ENCODE peak calls at places on chromosomes 4 and X, in six cellular contexts. F is tibial nerve, Q is K562, P is right lobe of liver, R is mucosa of descending colon, O is GM12878. H is an unnamed sample. For H3K4me1, the result is how much of the 10 kb centered on the place peaks cover.

GRCh38 chrX:98338544-98338943 is 1454.8 kb downstream of the RPA4 start:
- DNase-seq in O (no peak), Q (no peak), R (no peak), F (no peak), P (no peak), H (no peak)

GRCh38 chr4:183638436-183638835 is 20.5 kb downstream of the RWDD4 start:
- DNase-seq in Q (no peak), F (no peak), O (no peak), P (no peak), R (no peak), H (no peak)

GRCh38 chrX:31832263-31832662 is 760.4 kb upstream of the FTHL17 start:
- DNase-seq in P (no peak), R (no peak), O (no peak), Q (peak), F (no peak), H (no peak)

GRCh38 chr4:1055721-1056590 is 44.5 kb downstream of the FGFRL1 start:
- DNase-seq in O (no peak), R (peak), F (no peak), P (no peak), Q (peak), H (peak)

GRCh38 chrX:46319750-46320149 is 225.5 kb downstream of the ZNF674 start:
- DNase-seq in R (no peak), F (no peak), Q (no peak), O (no peak), P (no peak), H (no peak)

GRCh38 chr4:22420291-22420690 is 95.6 kb downstream of the ADGRA3 start:
- DNase-seq in R (no peak), F (no peak), Q (no peak), O (no peak), P (no peak), H (no peak)

GRCh38 chr4:56630876-56631666 is 50.0 kb downstream of the HOPX start:
- DNase-seq in O (no peak), Q (no peak), F (no peak), P (no peak), R (no peak), H (no peak)

GRCh38 chr4:132071815-132072214 is 1077.3 kb upstream of the PCDH10 start:
- DNase-seq in F (no peak), O (no peak), P (no peak), R (no peak), Q (no peak), H (no peak)

GRCh38 chr4:185425600-185426352 is at the start of gene UFSP2:
- DNase-seq in P (peak), R (peak), F (peak), O (peak), Q (peak), H (peak)

GRCh38 chr4:151744614-151745013 is 16.2 kb downstream of the GATB start:
- DNase-seq in Q (peak), F (no peak), R (no peak), O (peak), P (no peak), H (no peak)

GRCh38 chr4:147866532-147867271 is 134.8 kb downstream of the ARHGAP10 start:
- DNase-seq in F (peak), P (peak), Q (peak), O (peak), R (peak), H (peak)

GRCh38 chr4:156953951-156954350 is 17.6 kb downstream of the PDGFC start:
- DNase-seq in Q (no peak), R (no peak), O (no peak), F (no peak), P (no peak), H (no peak)

GRCh38 chr4:112531146-112531545 is 15.2 kb upstream of the NEUROG2 start:
- DNase-seq in O (no peak), Q (no peak), F (no peak), P (no peak), R (no peak), H (no peak)

GRCh38 chrX:111168314-111168713 is 72.3 kb downstream of the PAK3 start:
- DNase-seq in Q (peak), P (no peak), O (no peak), R (no peak), F (no peak), H (no peak)

GRCh38 chr4:35793045-35793722 is 451.1 kb downstream of the ARAP2 start:
- DNase-seq in Q (no peak), O (no peak), F (no peak), P (no peak), R (no peak), H (no peak)

GRCh38 chrX:96685205-96686099 is 810 bp downstream of the DIAPH2 start:
- DNase-seq in O (no peak), R (peak), Q (no peak), F (peak), P (peak), H (peak)

GRCh38 chrX:21973321-21974010 is 33.0 kb downstream of the SMS start:
- DNase-seq in O (no peak), P (no peak), R (no peak), F (no peak), Q (no peak), H (no peak)

GRCh38 chr4:40119344-40119743 is 62.7 kb downstream of the N4BP2 start:
- DNase-seq in P (no peak), R (no peak), Q (no peak), O (no peak), F (no peak), H (no peak)

GRCh38 chr4:186189656-186190055 is 1.7 kb upstream of the CYP4V2 start:
- DNase-seq in R (no peak), F (no peak), P (no peak), Q (no peak), O (no peak), H (no peak)

GRCh38 chr4:140095694-140096482 is 58.1 kb downstream of the MAML3 start:
- DNase-seq in O (no peak), P (peak), Q (peak), F (no peak), R (peak), H (no peak)

GRCh38 chr4:30917946-30918345 is 197.8 kb downstream of the PCDH7 start:
- DNase-seq in Q (no peak), F (no peak), P (no peak), O (no peak), R (no peak), H (no peak)

GRCh38 chrX:110211340-110211739 is 106.5 kb downstream of the AMMECR1 start:
- DNase-seq in R (no peak), F (no peak), Q (no peak), P (no peak), O (no peak), H (no peak)

GRCh38 chr4:7756561-7757355 is 182.9 kb downstream of the AFAP1 start:
- DNase-seq in O (no peak), R (no peak), Q (no peak), P (no peak), F (no peak), H (peak)

GRCh38 chr4:72208421-72209075 is 176.7 kb downstream of the NPFFR2 start:
- DNase-seq in Q (no peak), P (no peak), F (no peak), O (no peak), R (no peak), H (no peak)

GRCh38 chr4:888029-888428 is 44.1 kb downstream of the GAK start:
- DNase-seq in Q (no peak), R (no peak), P (no peak), O (no peak), F (no peak), H (no peak)

GRCh38 chrX:13283968-13284914 is 35.6 kb downstream of the ATXN3L start:
- DNase-seq in O (no peak), F (no peak), Q (no peak), P (no peak), R (no peak), H (no peak)

GRCh38 chr4:102586002-102586643 is 85.0 kb downstream of the NFKB1 start:
- DNase-seq in P (no peak), R (no peak), F (no peak), Q (no peak), O (peak), H (no peak)

GRCh38 chr4:111494471-111494870 is 650.8 kb upstream of the FAM241A start:
- DNase-seq in R (no peak), O (no peak), Q (no peak), P (no peak), F (no peak), H (no peak)

GRCh38 chrX:21725498-21725897 is 32.4 kb downstream of the SMPX start:
- DNase-seq in R (no peak), F (no peak), P (no peak), O (no peak), Q (peak), H (no peak)

GRCh38 chrX:39438603-39439602 is 637.6 kb downstream of the MID1IP1 start:
- DNase-seq in P (no peak), F (no peak), Q (no peak), R (no peak), O (no peak), H (no peak)

GRCh38 chr4:148017801-148018200 is 285.9 kb downstream of the ARHGAP10 start:
- DNase-seq in P (no peak), O (no peak), Q (no peak), R (no peak), F (no peak), H (no peak)

GRCh38 chrX:19556202-19556601 is 40.9 kb upstream of the MAP3K15 start:
- DNase-seq in P (no peak), O (no peak), Q (no peak), F (no peak), R (no peak), H (no peak)

GRCh38 chrX:24553016-24553415 is 87.9 kb downstream of the PDK3 start:
- DNase-seq in R (no peak), O (no peak), Q (no peak), P (no peak), F (peak), H (no peak)

GRCh38 chr4:41430796-41431195 is 107.2 kb upstream of the LIMCH1 start:
- DNase-seq in Q (no peak), O (no peak), F (no peak), R (no peak), P (no peak), H (no peak)
- H3K4me3 ChIP-seq in Q (no peak), O (no peak), F (no peak), R (no peak), P (no peak), H (no peak)

DNA sequence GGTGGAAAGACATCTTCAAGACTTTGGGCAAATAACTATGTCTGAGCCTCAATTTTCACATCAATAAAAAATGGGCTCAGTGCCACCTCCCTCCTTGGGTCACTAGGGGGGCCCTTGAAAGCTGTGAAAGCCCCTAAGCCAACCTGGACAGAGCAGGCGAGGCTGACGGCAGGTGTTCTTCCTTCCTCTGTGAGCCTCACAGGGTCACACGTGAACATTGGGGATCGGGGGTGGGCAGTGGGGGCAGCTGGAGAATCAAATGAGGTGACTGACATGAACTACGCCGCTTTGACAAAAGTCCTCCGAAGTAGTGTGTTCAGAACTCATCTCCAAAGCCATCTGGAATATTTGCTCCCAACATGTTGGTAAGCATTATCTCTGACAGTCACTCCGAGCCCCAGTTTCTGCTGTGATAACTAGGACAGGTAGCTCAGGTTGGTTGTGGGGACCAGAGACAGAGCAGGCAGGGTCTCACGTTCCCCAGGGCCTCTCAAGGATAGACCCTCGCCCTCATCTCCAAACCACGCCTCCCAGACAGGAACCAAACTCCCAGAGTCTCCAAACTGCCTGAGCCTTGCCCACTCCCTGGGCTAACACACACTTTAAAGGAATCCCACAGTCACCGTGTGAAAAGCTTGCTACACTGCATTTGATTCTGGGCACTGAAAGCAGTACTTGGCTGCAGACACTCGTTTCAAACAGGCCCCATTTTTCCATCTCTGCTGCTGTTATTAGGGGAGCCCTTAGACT is 825 bp upstream of the WFS1 start:
- DNase-seq in O (no peak), R (no peak), Q (no peak), P (no peak), F (no peak), H (peak)
- H3K4me1 ChIP-seq in O (under half), R (under half), Q (under half), P (under half), F (under half), H (under half)

GRCh38 chrX:51776851-51777250 is 33.6 kb downstream of the GSPT2 start:
- DNase-seq in P (no peak), F (no peak), Q (no peak), O (no peak), R (no peak), H (no peak)
- H3K4me3 ChIP-seq in P (no peak), F (no peak), Q (no peak), O (no peak), R (no peak), H (no peak)

GRCh38 chr4:52715914-52716313 is 35.3 kb downstream of the ERVMER34-1 start:
- DNase-seq in F (no peak), Q (no peak), P (no peak), O (no peak), R (no peak), H (no peak)
- H3K4me1 ChIP-seq in F (under half), Q (under half), P (under half), O (under half), R (under half), H (under half)